ENCODE peak calls at places on chromosome 11, in five cellular contexts. One of them, this sample, is unnamed.
A peak's percentile ranks its signal among the peaks of the same experiment; 100 is the strongest.

GRCh38 chr11:73520358-73521061 is 77.4 kb downstream of the FAM168A start:
- DNase-seq in HepG2: no peak
- DNase-seq in GM23338: no peak
- DNase-seq in K562: no peak
- DNase-seq in GM12878: peak; percentile 47
- DNase-seq in this sample: no peak

GRCh38 chr11:62217191-62217748 is 8.8 kb downstream of the SCGB2A1 start:
- DNase-seq in HepG2: peak; percentile 19
- DNase-seq in GM23338: peak; percentile 75
- DNase-seq in K562: peak; percentile 40
- DNase-seq in GM12878: no peak
- DNase-seq in this sample: peak; percentile 46

GRCh38 chr11:44730775-44731174 is 4.0 kb downstream of the TSPAN18 start:
- DNase-seq in GM12878: no peak
- DNase-seq in K562: no peak
- DNase-seq in GM23338: no peak
- DNase-seq in HepG2: no peak
- DNase-seq in this sample: no peak

GRCh38 chr11:75668508-75669297 is at the start of gene MAP6:
- DNase-seq in GM23338: peak; percentile 73
- DNase-seq in K562: peak; percentile 22
- DNase-seq in HepG2: no peak
- DNase-seq in GM12878: no peak
- DNase-seq in this sample: peak; percentile 21

GRCh38 chr11:13577881-13578280 is 82.1 kb upstream of the PTH start:
- DNase-seq in HepG2: no peak
- DNase-seq in GM23338: no peak
- DNase-seq in K562: peak; percentile 48
- DNase-seq in GM12878: no peak
- DNase-seq in this sample: no peak

GRCh38 chr11:61369372-61370348 is 7.5 kb downstream of the TMEM138 start:
- DNase-seq in K562: no peak
- DNase-seq in GM12878: peak; percentile 77
- DNase-seq in HepG2: peak; percentile 76
- DNase-seq in GM23338: no peak
- DNase-seq in this sample: no peak

GRCh38 chr11:108733479-108734116 is 68.7 kb downstream of the DDX10 start:
- DNase-seq in GM12878: peak; percentile 93
- DNase-seq in K562: peak; percentile 38
- DNase-seq in GM23338: peak; percentile 11
- DNase-seq in HepG2: no peak
- DNase-seq in this sample: no peak

GRCh38 chr11:26688701-26689100 is 33.2 kb downstream of the SLC5A12 start:
- DNase-seq in HepG2: no peak
- DNase-seq in GM23338: no peak
- DNase-seq in GM12878: no peak
- DNase-seq in K562: no peak
- DNase-seq in this sample: no peak

GRCh38 chr11:123292647-123293046 is 97.6 kb upstream of the CLMP start:
- DNase-seq in K562: no peak
- DNase-seq in HepG2: no peak
- DNase-seq in GM12878: no peak
- DNase-seq in GM23338: no peak
- DNase-seq in this sample: no peak
- TF ChIP-seq JUNB in K562: no peak
- TF ChIP-seq JUNB in HepG2: no peak
- TF ChIP-seq JUNB in GM12878: no peak
- TF ChIP-seq JUNB in GM23338: no peak
- TF ChIP-seq JUNB in this sample: no peak

DNA sequence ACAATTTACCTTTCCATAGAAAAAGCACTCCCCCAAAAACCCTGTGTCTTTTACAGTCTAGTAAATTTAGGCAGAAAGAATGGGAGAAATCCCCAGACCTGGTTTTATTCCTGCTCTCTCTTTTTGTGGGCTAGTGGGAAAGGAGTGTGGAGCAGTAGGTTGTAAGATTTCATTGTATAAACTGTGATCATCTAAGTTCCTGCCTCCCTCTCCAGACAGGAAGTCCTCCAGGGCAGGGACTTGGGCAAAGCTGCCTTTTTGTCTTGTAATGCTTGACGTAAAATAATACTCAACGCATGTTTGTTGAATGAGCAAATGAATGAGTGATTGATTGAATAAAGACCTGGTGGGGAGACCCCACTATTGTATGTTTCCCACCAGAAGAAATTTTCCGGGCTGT is 36.4 kb downstream of the CSNK2A3 start:
- DNase-seq in HepG2: no peak
- DNase-seq in K562: no peak
- DNase-seq in GM12878: no peak
- DNase-seq in GM23338: no peak
- DNase-seq in this sample: no peak
- TF ChIP-seq JUNB in HepG2: no peak
- TF ChIP-seq JUNB in K562: no peak
- TF ChIP-seq JUNB in GM12878: no peak
- TF ChIP-seq JUNB in GM23338: no peak
- TF ChIP-seq JUNB in this sample: no peak

DNA sequence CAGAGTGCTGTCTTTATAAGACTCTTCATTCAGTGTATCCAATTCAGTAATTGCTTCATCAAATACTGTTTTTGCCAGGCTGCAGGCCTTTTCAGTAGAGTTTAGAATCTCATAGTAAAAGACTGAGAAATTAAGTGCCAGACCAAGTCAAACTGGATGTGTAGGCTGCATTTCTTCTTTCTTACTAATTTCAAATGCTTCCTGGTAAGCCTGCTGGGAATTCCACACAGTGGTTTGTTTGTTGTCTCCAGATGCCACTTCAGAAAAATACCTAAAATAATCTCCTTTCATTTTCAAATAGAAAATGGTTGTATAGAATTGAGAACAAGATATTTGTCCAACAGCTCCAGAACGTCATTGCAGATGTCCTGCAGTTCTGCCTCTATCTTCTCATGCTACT is 34.7 kb downstream of the LDHAL6A start:
- DNase-seq in K562: no peak
- DNase-seq in GM23338: no peak
- DNase-seq in HepG2: no peak
- DNase-seq in GM12878: no peak
- DNase-seq in this sample: no peak
- TF ChIP-seq JUNB in K562: no peak
- TF ChIP-seq JUNB in GM23338: no peak
- TF ChIP-seq JUNB in HepG2: no peak
- TF ChIP-seq JUNB in GM12878: no peak
- TF ChIP-seq JUNB in this sample: no peak

DNA sequence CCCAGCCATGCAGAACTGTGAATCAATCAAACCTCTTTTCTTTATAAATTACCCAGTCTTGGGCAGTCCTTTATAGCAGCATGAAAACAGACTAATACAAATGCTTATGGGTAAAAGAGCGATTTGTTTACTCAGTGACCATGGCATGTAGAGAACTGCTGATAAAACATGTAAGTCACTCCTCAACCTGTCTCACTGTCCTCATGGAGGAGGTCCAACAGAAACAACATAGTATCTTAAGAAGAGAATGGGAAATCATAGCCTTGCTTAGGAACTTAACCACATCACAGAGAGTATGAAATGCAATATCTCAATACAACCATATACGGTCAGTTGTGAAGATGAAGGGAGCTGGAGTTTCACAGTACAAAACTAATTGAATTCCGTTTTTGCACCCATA is 1734.0 kb upstream of the RAG2 start:
- DNase-seq in HepG2: no peak
- DNase-seq in GM23338: no peak
- DNase-seq in GM12878: no peak
- DNase-seq in K562: peak; percentile 14
- DNase-seq in this sample: no peak
- TF ChIP-seq JUNB in HepG2: no peak
- TF ChIP-seq JUNB in GM23338: no peak
- TF ChIP-seq JUNB in GM12878: no peak
- TF ChIP-seq JUNB in K562: no peak
- TF ChIP-seq JUNB in this sample: no peak